ENCODE peak calls at places on chromosomes 12 and 14, in six cellular contexts. One of them, this sample, is unnamed.

GRCh38 chr14:89540830-89541470 is 123.9 kb upstream of the FOXN3 start:
- DNase-seq in lower leg skin: no peak
- DNase-seq in T-helper 17 cell: no peak
- DNase-seq in EL: peak; percentile 86
- DNase-seq in GM18507: no peak
- DNase-seq in stimulated activated CD4-positive, alpha-beta T cell treated with anti-CD3 and anti-CD28 coated beads, Interleukin-2, amount 100 ng/mL, for 48 hours: no peak
- DNase-seq in this sample: no peak

GRCh38 chr12:30106204-30106603 is 322.5 kb upstream of the TMTC1 start:
- DNase-seq in EL: no peak
- DNase-seq in stimulated activated CD4-positive, alpha-beta T cell treated with anti-CD3 and anti-CD28 coated beads, Interleukin-2, amount 100 ng/mL, for 48 hours: no peak
- DNase-seq in GM18507: no peak
- DNase-seq in T-helper 17 cell: no peak
- DNase-seq in lower leg skin: no peak
- DNase-seq in this sample: no peak

GRCh38 chr12:113149361-113150150 is at the start of gene CFAP73:
- DNase-seq in stimulated activated CD4-positive, alpha-beta T cell treated with anti-CD3 and anti-CD28 coated beads, Interleukin-2, amount 100 ng/mL, for 48 hours: no peak
- DNase-seq in lower leg skin: peak; percentile 50
- DNase-seq in T-helper 17 cell: no peak
- DNase-seq in GM18507: no peak
- DNase-seq in EL: peak; percentile 89
- DNase-seq in this sample: no peak

GRCh38 chr14:100072783-100073346 is 7.6 kb downstream of the EVL start:
- DNase-seq in lower leg skin: peak; percentile 33
- DNase-seq in EL: no peak
- DNase-seq in T-helper 17 cell: peak; percentile 50
- DNase-seq in stimulated activated CD4-positive, alpha-beta T cell treated with anti-CD3 and anti-CD28 coated beads, Interleukin-2, amount 100 ng/mL, for 48 hours: no peak
- DNase-seq in GM18507: no peak
- DNase-seq in this sample: peak; percentile 58

GRCh38 chr14:99654235-99655000 is 9.5 kb downstream of the HHIPL1 start:
- DNase-seq in GM18507: no peak
- DNase-seq in lower leg skin: no peak
- DNase-seq in T-helper 17 cell: no peak
- DNase-seq in EL: peak; percentile 59
- DNase-seq in stimulated activated CD4-positive, alpha-beta T cell treated with anti-CD3 and anti-CD28 coated beads, Interleukin-2, amount 100 ng/mL, for 48 hours: no peak
- DNase-seq in this sample: no peak

GRCh38 chr12:92571844-92572543 is 130.8 kb upstream of the PLEKHG7 start:
- DNase-seq in GM18507: no peak
- DNase-seq in stimulated activated CD4-positive, alpha-beta T cell treated with anti-CD3 and anti-CD28 coated beads, Interleukin-2, amount 100 ng/mL, for 48 hours: no peak
- DNase-seq in T-helper 17 cell: no peak
- DNase-seq in lower leg skin: no peak
- DNase-seq in EL: no peak
- DNase-seq in this sample: no peak

GRCh38 chr12:118456741-118457140 is 80.4 kb downstream of the SUDS3 start:
- DNase-seq in lower leg skin: no peak
- DNase-seq in stimulated activated CD4-positive, alpha-beta T cell treated with anti-CD3 and anti-CD28 coated beads, Interleukin-2, amount 100 ng/mL, for 48 hours: no peak
- DNase-seq in EL: peak; percentile 66
- DNase-seq in T-helper 17 cell: no peak
- DNase-seq in GM18507: no peak
- DNase-seq in this sample: no peak

GRCh38 chr14:105419305-105420091 is at the start of gene MTA1:
- DNase-seq in stimulated activated CD4-positive, alpha-beta T cell treated with anti-CD3 and anti-CD28 coated beads, Interleukin-2, amount 100 ng/mL, for 48 hours: peak; percentile 51
- DNase-seq in T-helper 17 cell: peak; percentile 33
- DNase-seq in EL: peak; percentile 49
- DNase-seq in lower leg skin: no peak
- DNase-seq in GM18507: peak; percentile 73
- DNase-seq in this sample: peak; percentile 23

GRCh38 chr14:98290596-98290995 is 981.4 kb downstream of the BCL11B start:
- DNase-seq in T-helper 17 cell: no peak
- DNase-seq in EL: no peak
- DNase-seq in lower leg skin: no peak
- DNase-seq in stimulated activated CD4-positive, alpha-beta T cell treated with anti-CD3 and anti-CD28 coated beads, Interleukin-2, amount 100 ng/mL, for 48 hours: peak; percentile 10
- DNase-seq in GM18507: no peak
- DNase-seq in this sample: no peak

GRCh38 chr12:19992311-19992710 is 376.0 kb upstream of the PDE3A start:
- DNase-seq in stimulated activated CD4-positive, alpha-beta T cell treated with anti-CD3 and anti-CD28 coated beads, Interleukin-2, amount 100 ng/mL, for 48 hours: no peak
- DNase-seq in GM18507: no peak
- DNase-seq in T-helper 17 cell: no peak
- DNase-seq in EL: no peak
- DNase-seq in lower leg skin: no peak
- DNase-seq in this sample: no peak

GRCh38 chr12:75977952-75978671 is 53.5 kb downstream of the PHLDA1 start:
- DNase-seq in T-helper 17 cell: peak; percentile 49
- DNase-seq in EL: peak; percentile 100
- DNase-seq in lower leg skin: peak; percentile 77
- DNase-seq in GM18507: peak; percentile 49
- DNase-seq in stimulated activated CD4-positive, alpha-beta T cell treated with anti-CD3 and anti-CD28 coated beads, Interleukin-2, amount 100 ng/mL, for 48 hours: peak; percentile 54
- DNase-seq in this sample: peak; percentile 66

GRCh38 chr14:24051162-24051788 is 534 bp upstream of the CARMIL3 start:
- DNase-seq in GM18507: no peak
- DNase-seq in EL: no peak
- DNase-seq in stimulated activated CD4-positive, alpha-beta T cell treated with anti-CD3 and anti-CD28 coated beads, Interleukin-2, amount 100 ng/mL, for 48 hours: no peak
- DNase-seq in lower leg skin: peak; percentile 43
- DNase-seq in T-helper 17 cell: no peak
- DNase-seq in this sample: no peak

GRCh38 chr12:82025462-82025861 is 266.3 kb upstream of the PPFIA2 start:
- DNase-seq in EL: no peak
- DNase-seq in GM18507: no peak
- DNase-seq in T-helper 17 cell: no peak
- DNase-seq in stimulated activated CD4-positive, alpha-beta T cell treated with anti-CD3 and anti-CD28 coated beads, Interleukin-2, amount 100 ng/mL, for 48 hours: no peak
- DNase-seq in lower leg skin: no peak
- DNase-seq in this sample: no peak

GRCh38 chr12:607541-608001 is 55.7 kb downstream of the NINJ2 start:
- DNase-seq in T-helper 17 cell: no peak
- DNase-seq in stimulated activated CD4-positive, alpha-beta T cell treated with anti-CD3 and anti-CD28 coated beads, Interleukin-2, amount 100 ng/mL, for 48 hours: no peak
- DNase-seq in EL: no peak
- DNase-seq in lower leg skin: no peak
- DNase-seq in GM18507: no peak
- DNase-seq in this sample: no peak

GRCh38 chr12:114508529-114509129 is 102.7 kb upstream of the TBX5 start:
- DNase-seq in T-helper 17 cell: peak; percentile 23
- DNase-seq in stimulated activated CD4-positive, alpha-beta T cell treated with anti-CD3 and anti-CD28 coated beads, Interleukin-2, amount 100 ng/mL, for 48 hours: peak; percentile 57
- DNase-seq in GM18507: peak; percentile 17
- DNase-seq in EL: peak; percentile 71
- DNase-seq in lower leg skin: peak; percentile 74
- DNase-seq in this sample: peak; percentile 17

GRCh38 chr14:39310071-39310470 is 76.4 kb downstream of the MIA2 start:
- DNase-seq in EL: no peak
- DNase-seq in stimulated activated CD4-positive, alpha-beta T cell treated with anti-CD3 and anti-CD28 coated beads, Interleukin-2, amount 100 ng/mL, for 48 hours: no peak
- DNase-seq in GM18507: no peak
- DNase-seq in T-helper 17 cell: no peak
- DNase-seq in lower leg skin: no peak
- DNase-seq in this sample: no peak

GRCh38 chr14:99685061-99685995 is 1.2 kb downstream of the CYP46A1 start:
- DNase-seq in stimulated activated CD4-positive, alpha-beta T cell treated with anti-CD3 and anti-CD28 coated beads, Interleukin-2, amount 100 ng/mL, for 48 hours: no peak
- DNase-seq in GM18507: no peak
- DNase-seq in T-helper 17 cell: no peak
- DNase-seq in EL: no peak
- DNase-seq in lower leg skin: no peak
- DNase-seq in this sample: no peak

GRCh38 chr14:69152181-69152943 is 557 bp downstream of the DCAF5 start:
- DNase-seq in lower leg skin: no peak
- DNase-seq in EL: peak; percentile 42
- DNase-seq in T-helper 17 cell: peak; percentile 7
- DNase-seq in GM18507: no peak
- DNase-seq in stimulated activated CD4-positive, alpha-beta T cell treated with anti-CD3 and anti-CD28 coated beads, Interleukin-2, amount 100 ng/mL, for 48 hours: no peak
- DNase-seq in this sample: peak; percentile 44

GRCh38 chr14:73467377-73467776 is 9.0 kb upstream of the NUMB start:
- DNase-seq in lower leg skin: no peak
- DNase-seq in EL: no peak
- DNase-seq in stimulated activated CD4-positive, alpha-beta T cell treated with anti-CD3 and anti-CD28 coated beads, Interleukin-2, amount 100 ng/mL, for 48 hours: peak; percentile 64
- DNase-seq in GM18507: no peak
- DNase-seq in T-helper 17 cell: no peak
- DNase-seq in this sample: no peak

GRCh38 chr12:48903982-48904411 is 21.3 kb downstream of the FKBP11 start:
- DNase-seq in GM18507: peak; percentile 48
- DNase-seq in EL: peak; percentile 83
- DNase-seq in T-helper 17 cell: peak; percentile 85
- DNase-seq in lower leg skin: peak; percentile 58
- DNase-seq in stimulated activated CD4-positive, alpha-beta T cell treated with anti-CD3 and anti-CD28 coated beads, Interleukin-2, amount 100 ng/mL, for 48 hours: peak; percentile 83
- DNase-seq in this sample: peak; percentile 67

GRCh38 chr14:61598980-61599379 is 96.3 kb upstream of the HIF1A start:
- DNase-seq in T-helper 17 cell: no peak
- DNase-seq in lower leg skin: no peak
- DNase-seq in GM18507: no peak
- DNase-seq in stimulated activated CD4-positive, alpha-beta T cell treated with anti-CD3 and anti-CD28 coated beads, Interleukin-2, amount 100 ng/mL, for 48 hours: no peak
- DNase-seq in EL: no peak
- DNase-seq in this sample: no peak

GRCh38 chr12:45725631-45726593 is 3.6 kb upstream of the ARID2 start:
- DNase-seq in EL: peak; percentile 46
- DNase-seq in T-helper 17 cell: no peak
- DNase-seq in GM18507: no peak
- DNase-seq in lower leg skin: no peak
- DNase-seq in stimulated activated CD4-positive, alpha-beta T cell treated with anti-CD3 and anti-CD28 coated beads, Interleukin-2, amount 100 ng/mL, for 48 hours: no peak
- DNase-seq in this sample: no peak

GRCh38 chr14:70845601-70846000 is 36.3 kb upstream of the MAP3K9 start:
- DNase-seq in GM18507: no peak
- DNase-seq in stimulated activated CD4-positive, alpha-beta T cell treated with anti-CD3 and anti-CD28 coated beads, Interleukin-2, amount 100 ng/mL, for 48 hours: no peak
- DNase-seq in T-helper 17 cell: no peak
- DNase-seq in lower leg skin: no peak
- DNase-seq in EL: no peak
- DNase-seq in this sample: no peak

This sample was measured in effector memory CD4-positive, alpha-beta T cell.